ENCODE peak calls at places on chromosomes 2 and 18, in nine cellular contexts. C is activated CD8-positive, alpha-beta memory T cell treated with anti-CD3 and anti-CD28 coated beads for 24 hours; P is stimulated activated CD8-positive, alpha-beta memory T cell treated with anti-CD3 and anti-CD28 coated beads, Interleukin-12 subunit alpha, Interleukin-12 subunit beta, amount 100 ng/mL, for 1 hour; L is neural progenitor cell; Q is fibroblast of lung; S is LNCaP clone FGC; H is naive B cell; V is HEK293T; N is astrocyte of the spinal cord. D is an unnamed sample.

GRCh38 chr2:106542730-106543359 is 55.7 kb downstream of the CD8B2 start:
- DNase-seq in C (peak), P (peak), L (peak), Q (peak), S (no peak), H (peak), V (peak), N (peak), D (peak)

GRCh38 chr2:138086556-138086955 is 122.3 kb downstream of the HNMT start:
- DNase-seq in C (no peak), P (no peak), L (no peak), Q (peak), S (no peak), H (no peak), V (no peak), N (peak), D (no peak)

GRCh38 chr18:12394428-12394827 is 13.3 kb upstream of the PRELID3A start:
- DNase-seq in C (no peak), P (no peak), L (peak), Q (no peak), S (no peak), H (no peak), V (no peak), N (no peak), D (no peak)

GRCh38 chr18:69622192-69622591 is 221.5 kb downstream of the DOK6 start:
- DNase-seq in C (no peak), P (no peak), L (no peak), Q (no peak), S (no peak), H (no peak), V (no peak), N (no peak), D (no peak)

GRCh38 chr2:98654702-98655488 is 46.5 kb downstream of the UNC50 start:
- DNase-seq in C (no peak), P (no peak), L (no peak), Q (no peak), S (no peak), H (peak), V (no peak), N (no peak), D (no peak)

GRCh38 chr2:171566099-171566498 is 43.8 kb downstream of the CYBRD1 start:
- DNase-seq in C (no peak), P (no peak), L (no peak), Q (no peak), S (no peak), H (no peak), V (no peak), N (no peak), D (no peak)

GRCh38 chr2:133568172-133568571 is at the start of gene NCKAP5:
- DNase-seq in C (no peak), P (no peak), L (peak), Q (peak), S (peak), H (no peak), V (peak), N (peak), D (no peak)

GRCh38 chr18:78580835-78581339 is 398.7 kb upstream of the SALL3 start:
- DNase-seq in C (peak), P (no peak), L (no peak), Q (no peak), S (no peak), H (no peak), V (no peak), N (no peak), D (no peak)

GRCh38 chr2:187250137-187250536 is 197.9 kb downstream of the CALCRL start:
- DNase-seq in C (no peak), P (no peak), L (no peak), Q (no peak), S (no peak), H (no peak), V (no peak), N (no peak), D (no peak)

GRCh38 chr2:205058409-205058808 is 513.1 kb downstream of the PARD3B start:
- DNase-seq in C (no peak), P (no peak), L (no peak), Q (peak), S (no peak), H (no peak), V (no peak), N (no peak), D (no peak)

GRCh38 chr2:12819721-12820120 is 103.0 kb downstream of the TRIB2 start:
- DNase-seq in C (no peak), P (no peak), L (no peak), Q (peak), S (no peak), H (no peak), V (no peak), N (peak), D (no peak)

GRCh38 chr2:77578354-77578753 is 56.2 kb upstream of the LRRTM4 start:
- DNase-seq in C (no peak), P (no peak), L (no peak), Q (no peak), S (no peak), H (no peak), V (no peak), N (no peak), D (no peak)

GRCh38 chr2:225612636-225613035 is 213.1 kb downstream of the NYAP2 start:
- DNase-seq in C (no peak), P (no peak), L (no peak), Q (no peak), S (no peak), H (no peak), V (no peak), N (no peak), D (no peak)

GRCh38 chr2:231709636-231709980 is 1.3 kb downstream of the PTMA start:
- DNase-seq in C (peak), P (no peak), L (peak), Q (no peak), S (no peak), H (no peak), V (no peak), N (no peak), D (no peak)

D was measured in iPS DF 6.9.